ENCODE peak calls at places on chromosome 3, in five cellular contexts. Q is NCI-H1092, P is astrocyte of the spinal cord, L is MCF 10A, B is GM12891. Z is an unnamed sample.

GRCh38 chr3:81864273-81864672 is 102.8 kb upstream of the GBE1 start:
- DNase-seq in L (no peak), B (no peak), Q (no peak), P (no peak), Z (peak; percentile 9)

GRCh38 chr3:184642623-184643308 is 69.1 kb downstream of the MAGEF1 start:
- DNase-seq in L (no peak), B (no peak), Q (no peak), P (no peak), Z (no peak)

GRCh38 chr3:20256144-20256543 is 70.1 kb upstream of the SGO1 start:
- DNase-seq in B (no peak), P (peak; percentile 23), L (no peak), Q (no peak), Z (no peak)

GRCh38 chr3:183504597-183504996 is 50.9 kb downstream of the KLHL6 start:
- DNase-seq in P (no peak), L (no peak), B (no peak), Q (no peak), Z (no peak)

GRCh38 chr3:142958707-142959106 is 4.8 kb downstream of the PAQR9 start:
- DNase-seq in L (peak; percentile 93), P (peak; percentile 30), Q (no peak), B (no peak), Z (no peak)

GRCh38 chr3:69143605-69144004 is 21.2 kb upstream of the LMOD3 start:
- DNase-seq in Q (no peak), L (peak; percentile 65), B (no peak), P (peak; percentile 17), Z (no peak)

GRCh38 chr3:171436380-171436779 is 23.8 kb downstream of the TNIK start:
- DNase-seq in Q (no peak), P (no peak), L (no peak), B (no peak), Z (no peak)

GRCh38 chr3:74613566-74613965 is 893 bp downstream of the CNTN3 start:
- DNase-seq in P (no peak), B (no peak), Q (no peak), L (peak; percentile 19), Z (no peak)

GRCh38 chr3:111481551-111481950 is 60.4 kb upstream of the CD96 start:
- DNase-seq in Q (no peak), L (no peak), B (no peak), P (no peak), Z (no peak)

GRCh38 chr3:148943531-148944200 is 47.7 kb upstream of the GYG1 start:
- DNase-seq in P (peak; percentile 81), Q (peak; percentile 54), L (peak; percentile 91), B (peak; percentile 47), Z (no peak)

Z was measured in H1.